ENCODE peak calls at places on chromosomes 7 and 10, in six cellular contexts. Z, X, L, S, O and K are unnamed samples. For H3K36me3, the result is how much of the 10 kb centered on the place peaks cover.

GRCh38 chr10:107577226-107577625 is 412.7 kb upstream of the SORCS1 start:
- DNase-seq in Z (no peak), X (no peak), L (no peak), S (no peak), O (no peak), K (no peak)

GRCh38 chr10:17025444-17026295 is 103.9 kb downstream of the CUBN start:
- DNase-seq in Z (no peak), X (peak), L (peak), S (no peak), O (no peak), K (peak)

GRCh38 chr7:138705122-138705521 is 4.0 kb upstream of the SVOPL start:
- DNase-seq in Z (no peak), X (no peak), L (no peak), S (no peak), O (no peak), K (no peak)

GRCh38 chr7:93920496-93921189 is 892 bp upstream of the GNG11 start:
- DNase-seq in Z (no peak), X (no peak), L (no peak), S (no peak), O (no peak), K (no peak)

GRCh38 chr7:105589221-105590077 is 8.2 kb upstream of the EFCAB10 start:
- DNase-seq in Z (peak), X (peak), L (peak), S (peak), O (peak), K (peak)

GRCh38 chr10:124228451-124228850 is 135.1 kb upstream of the CHST15 start:
- DNase-seq in Z (no peak), X (no peak), L (no peak), S (no peak), O (no peak), K (no peak)

GRCh38 chr10:86083206-86083605 is 283.4 kb downstream of the GRID1 start:
- DNase-seq in Z (no peak), X (no peak), L (no peak), S (no peak), O (no peak), K (no peak)

GRCh38 chr7:158283016-158283974 is 304.3 kb downstream of the PTPRN2 start:
- DNase-seq in Z (no peak), X (peak), L (no peak), S (no peak), O (peak), K (no peak)

GRCh38 chr10:60490013-60490412 is 100.3 kb upstream of the ANK3 start:
- DNase-seq in Z (no peak), X (no peak), L (no peak), S (no peak), O (no peak), K (no peak)

GRCh38 chr7:33107136-33108066 is 1.8 kb downstream of the RP9 start:
- DNase-seq in Z (peak), X (peak), L (no peak), S (peak), O (no peak), K (no peak)

GRCh38 chr10:63866075-63866746 is 345.0 kb downstream of the REEP3 start:
- DNase-seq in Z (peak), X (peak), L (peak), S (peak), O (peak), K (peak)

GRCh38 chr10:3757638-3758490 is 27.1 kb downstream of the KLF6 start:
- DNase-seq in Z (no peak), X (no peak), L (no peak), S (no peak), O (no peak), K (peak)

GRCh38 chr7:79923953-79924352 is 210.7 kb upstream of the GNAI1 start:
- DNase-seq in Z (no peak), X (no peak), L (no peak), S (no peak), O (no peak), K (no peak)

GRCh38 chr10:80357000-80357803 is 621 bp downstream of the DYDC2 start:
- DNase-seq in Z (peak), X (no peak), L (no peak), S (no peak), O (peak), K (no peak)

GRCh38 chr7:17027143-17027802 is 145.5 kb upstream of the AGR3 start:
- DNase-seq in Z (no peak), X (no peak), L (no peak), S (no peak), O (no peak), K (no peak)

GRCh38 chr10:52769966-52770365 is 2.6 kb downstream of the MBL2 start:
- DNase-seq in Z (no peak), X (no peak), L (no peak), S (no peak), O (no peak), K (no peak)

GRCh38 chr10:45673074-45673628 is 579 bp upstream of the ZFAND4 start:
- DNase-seq in Z (peak), X (peak), L (peak), S (peak), O (peak), K (peak)

GRCh38 chr10:50788951-50789904 is 49.5 kb downstream of the ASAH2B start:
- DNase-seq in Z (peak), X (no peak), L (no peak), S (no peak), O (no peak), K (peak)

GRCh38 chr7:90830302-90830701 is 234.2 kb downstream of the CDK14 start:
- DNase-seq in Z (no peak), X (no peak), L (no peak), S (no peak), O (no peak), K (no peak)

GRCh38 chr10:80535671-80536360 is 1.9 kb upstream of the SH2D4B start:
- DNase-seq in Z (no peak), X (peak), L (peak), S (no peak), O (peak), K (no peak)

GRCh38 chr10:44569193-44570091 is 184.5 kb upstream of the CXCL12 start:
- DNase-seq in Z (no peak), X (no peak), L (peak), S (no peak), O (no peak), K (no peak)

GRCh38 chr10:115092555-115093285 is 445 bp upstream of the ATRNL1 start:
- DNase-seq in Z (peak), X (no peak), L (no peak), S (peak), O (peak), K (no peak)

GRCh38 chr10:93216341-93216985 is 142.8 kb downstream of the CYP26A1 start:
- DNase-seq in Z (no peak), X (no peak), L (no peak), S (no peak), O (no peak), K (no peak)

GRCh38 chr10:24008164-24009066 is 200.5 kb upstream of the KIAA1217 start:
- DNase-seq in Z (peak), X (no peak), L (no peak), S (no peak), O (no peak), K (peak)

GRCh38 chr7:26365077-26365896 is 73.6 kb downstream of the SNX10 start:
- DNase-seq in Z (peak), X (peak), L (no peak), S (peak), O (peak), K (no peak)

GRCh38 chr7:30327813-30328212 is 43.4 kb downstream of the ZNRF2 start:
- DNase-seq in Z (no peak), X (no peak), L (no peak), S (no peak), O (no peak), K (no peak)

GRCh38 chr10:43258032-43258921 is 8.6 kb downstream of the RASGEF1A start:
- DNase-seq in Z (no peak), X (no peak), L (no peak), S (no peak), O (no peak), K (no peak)

GRCh38 chr7:156608176-156608478 is 32.4 kb upstream of the RNF32 start:
- DNase-seq in Z (no peak), X (no peak), L (no peak), S (no peak), O (no peak), K (no peak)

GRCh38 chr7:78220754-78221153 is 422.2 kb downstream of the PHTF2 start:
- DNase-seq in Z (no peak), X (no peak), L (no peak), S (no peak), O (no peak), K (no peak)

GRCh38 chr10:13831711-13832110 is 244.9 kb downstream of the PRPF18 start:
- DNase-seq in Z (no peak), X (no peak), L (no peak), S (no peak), O (no peak), K (no peak)

GRCh38 chr7:111877931-111878330 is 315.6 kb upstream of the IMMP2L start:
- DNase-seq in Z (no peak), X (no peak), L (no peak), S (no peak), O (no peak), K (no peak)

GRCh38 chr10:6237189-6237496 is 34.4 kb downstream of the PFKFB3 start:
- DNase-seq in Z (no peak), X (no peak), L (no peak), S (no peak), O (no peak), K (no peak)

DNA sequence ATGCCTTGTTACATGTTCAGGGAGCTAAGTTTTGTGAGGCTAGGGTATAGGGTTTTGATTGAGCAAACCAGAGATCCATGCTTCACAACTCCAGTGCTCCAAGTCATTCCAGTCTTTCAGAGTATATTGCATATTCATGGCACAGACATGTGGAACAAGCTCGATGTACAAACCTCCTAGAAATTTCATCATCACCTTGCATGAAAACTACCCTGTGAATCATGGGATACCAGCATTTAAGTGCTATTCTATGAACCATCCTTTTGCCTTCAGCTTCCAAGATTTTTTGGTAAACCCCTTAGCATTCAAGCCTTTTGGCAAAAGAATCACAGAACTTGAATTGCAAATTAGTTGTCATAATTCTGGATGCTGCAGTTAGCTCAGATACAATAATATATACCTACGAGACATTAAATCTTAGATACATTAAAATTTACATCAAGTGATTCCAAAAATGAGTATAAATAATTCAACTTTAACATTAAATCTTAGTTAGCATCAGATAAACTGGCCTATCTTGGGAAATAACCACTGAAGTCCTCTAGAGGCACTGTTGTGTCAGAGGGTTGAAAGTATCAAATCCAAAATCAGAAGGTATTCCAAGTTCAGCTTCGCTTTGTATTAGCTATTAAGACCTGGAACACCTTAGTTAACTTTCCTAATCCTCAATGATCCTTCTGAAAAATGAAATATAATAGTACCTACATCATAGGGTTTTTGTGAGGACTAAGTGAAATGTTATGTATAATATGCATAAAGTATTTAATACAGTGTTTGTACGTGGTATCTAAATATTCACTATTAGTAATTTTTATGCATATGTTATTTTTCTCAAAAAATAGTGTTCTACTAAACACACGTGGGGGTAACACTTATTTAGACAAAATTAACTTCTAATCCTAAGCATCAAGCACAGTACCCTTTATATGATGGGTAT is 55.5 kb upstream of the CABCOCO1 start:
- DNase-seq in Z (peak), X (no peak), L (no peak), S (no peak), O (no peak), K (no peak)
- TF ChIP-seq CTCF in Z (peak), X (no peak), L (peak), S (no peak), O (peak), K (peak)

DNA sequence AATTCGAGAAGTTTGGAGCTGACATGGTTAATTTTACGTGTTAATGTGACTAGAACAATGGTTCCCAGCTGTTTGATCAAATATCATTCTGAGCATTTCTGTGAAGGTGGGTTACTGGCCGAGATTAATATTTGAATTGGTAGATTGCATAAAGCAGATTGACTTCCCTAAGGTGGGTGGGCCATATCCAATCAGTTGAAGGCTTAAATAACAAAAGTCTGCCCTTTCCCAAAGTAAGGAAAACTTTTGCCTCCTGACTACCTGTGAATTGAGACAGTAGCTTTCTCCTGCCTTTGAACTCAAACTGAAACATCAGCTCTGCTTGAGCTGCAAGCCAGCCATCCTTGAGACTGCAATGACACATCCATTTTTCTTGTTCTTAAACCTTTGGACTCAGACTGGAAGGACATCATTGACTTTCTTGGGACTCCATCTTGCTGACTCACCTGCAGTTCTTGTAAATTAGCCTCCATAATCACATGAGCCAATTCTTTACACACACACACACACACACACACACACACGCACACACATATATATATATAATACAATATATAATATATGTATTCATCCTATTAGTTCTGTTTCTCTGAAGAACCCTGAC is 63.0 kb upstream of the LRRTM3 start:
- DNase-seq in Z (no peak), X (no peak), L (no peak), S (no peak), O (no peak), K (no peak)
- H3K4me3 ChIP-seq in Z (no peak), X (no peak), L (no peak), S (no peak), O (no peak), K (no peak)

DNA sequence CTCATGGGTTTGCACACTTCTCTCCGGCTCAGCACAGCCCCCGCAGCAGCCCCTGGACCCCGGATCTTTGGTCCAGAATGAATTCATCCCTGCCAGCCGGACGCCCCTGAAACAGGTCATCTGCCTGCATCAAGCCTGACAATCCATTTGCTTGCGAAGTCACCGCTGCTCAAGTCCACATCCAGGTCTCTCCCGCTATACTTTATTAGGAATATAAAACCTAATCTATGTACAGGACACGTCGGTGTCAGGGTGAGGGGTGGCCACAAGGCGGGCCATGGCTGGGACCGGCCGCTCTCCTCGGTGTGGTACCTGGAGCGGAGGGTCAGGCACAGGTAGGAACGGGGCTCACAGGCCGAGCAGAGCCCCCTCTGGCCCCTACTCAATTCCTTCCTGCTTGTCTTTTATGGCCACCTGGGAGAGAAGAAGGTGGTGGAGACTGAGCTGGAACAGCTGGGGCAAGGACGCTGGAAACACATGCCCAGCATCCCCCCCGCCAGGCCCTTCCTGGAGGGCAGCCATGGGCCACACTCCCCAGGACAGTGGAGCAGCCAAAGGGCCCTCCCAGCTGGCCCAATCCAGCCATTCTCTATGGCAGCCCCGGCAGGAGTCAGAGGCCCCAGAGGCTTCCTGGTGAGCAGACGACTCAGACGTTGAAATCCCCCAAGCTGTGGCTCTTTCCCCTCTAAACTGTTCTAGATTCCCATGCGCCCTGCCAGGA is 5.3 kb downstream of the POLR2J start:
- DNase-seq in Z (no peak), X (no peak), L (peak), S (no peak), O (no peak), K (no peak)
- H3K36me3 ChIP-seq in Z (under half), X (under half), L (under half), S (under half), O (under half), K (under half)

GRCh38 chr7:70696139-70696782 is 435.7 kb upstream of the GALNT17 start:
- DNase-seq in Z (no peak), X (no peak), L (no peak), S (no peak), O (no peak), K (no peak)

GRCh38 chr7:70695804-70696104 is 436.2 kb upstream of the GALNT17 start:
- DNase-seq in Z (no peak), X (no peak), L (no peak), S (no peak), O (no peak), K (no peak)

GRCh38 chr7:70700055-70700934 is 431.6 kb upstream of the GALNT17 start:
- DNase-seq in Z (no peak), X (no peak), L (no peak), S (no peak), O (no peak), K (no peak)

GRCh38 chr7:70700935-70701425 is 431.0 kb upstream of the GALNT17 start:
- DNase-seq in Z (no peak), X (no peak), L (no peak), S (no peak), O (no peak), K (no peak)

GRCh38 chr7:70698219-70698832 is 433.6 kb upstream of the GALNT17 start:
- DNase-seq in Z (peak), X (no peak), L (peak), S (no peak), O (peak), K (no peak)
- TF ChIP-seq CTCF in Z (peak), X (peak), L (peak), S (peak), O (peak), K (peak)

DNA sequence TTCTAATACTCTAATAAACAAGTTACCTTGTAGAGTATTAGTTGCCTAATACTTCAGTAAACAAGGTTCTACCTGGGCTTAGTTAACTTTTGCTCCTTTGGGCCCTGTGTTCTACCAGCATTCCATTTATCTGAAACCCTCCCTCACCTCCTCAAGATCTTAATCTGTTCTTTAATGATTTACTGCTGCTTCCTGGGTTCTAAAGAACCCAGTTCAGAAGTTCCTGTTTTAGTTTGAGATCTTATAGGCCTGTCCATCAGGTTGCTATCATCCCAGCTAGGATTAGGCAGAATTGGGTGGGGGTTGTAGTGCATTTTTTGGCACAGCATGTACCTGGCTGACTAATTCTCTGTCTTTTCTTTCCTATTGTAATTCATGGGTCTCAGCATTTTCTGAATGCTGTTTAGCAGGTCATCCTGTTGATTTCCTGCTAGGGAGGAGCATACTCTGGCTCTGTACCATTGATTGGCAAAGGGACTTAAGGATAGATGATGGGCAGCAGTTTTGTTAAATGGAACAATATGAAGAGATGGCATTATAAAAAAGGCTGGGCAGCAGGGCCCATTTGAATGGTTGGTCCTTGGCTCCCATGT is 53.7 kb upstream of the TMEM248 start:
- DNase-seq in Z (no peak), X (no peak), L (no peak), S (no peak), O (no peak), K (no peak)
- H3K4me3 ChIP-seq in Z (no peak), X (no peak), L (no peak), S (no peak), O (no peak), K (no peak)

GRCh38 chr7:106987777-106988176 is 56.7 kb upstream of the PRKAR2B start:
- DNase-seq in Z (no peak), X (no peak), L (no peak), S (no peak), O (no peak), K (no peak)

GRCh38 chr7:106984034-106984433 is 60.5 kb upstream of the PRKAR2B start:
- DNase-seq in Z (no peak), X (no peak), L (no peak), S (no peak), O (no peak), K (no peak)

GRCh38 chr7:106982415-106982814 is 62.1 kb upstream of the PRKAR2B start:
- DNase-seq in Z (no peak), X (no peak), L (no peak), S (no peak), O (no peak), K (no peak)

GRCh38 chr7:106986450-106986977 is 58.0 kb upstream of the PRKAR2B start:
- DNase-seq in Z (no peak), X (no peak), L (no peak), S (no peak), O (no peak), K (no peak)
- H3K36me3 ChIP-seq in Z (under half), X (under half), L (under half), S (under half), O (under half), K (under half)